ENCODE peak calls at places on chromosomes 5 and 9, in four cellular contexts. G is fibroblast of pulmonary artery, X is AG09309, C is suprapubic skin. K is an unnamed sample.

GRCh38 chr5:56638768-56639238 is 176.5 kb upstream of the MAP3K1 start:
- DNase-seq in G (no peak), X (no peak), C (no peak), K (no peak)

GRCh38 chr5:12934722-12935121 is 1009.8 kb downstream of the DNAH5 start:
- DNase-seq in G (no peak), X (no peak), C (no peak), K (no peak)

GRCh38 chr5:61916621-61917620 is 389.1 kb upstream of the KIF2A start:
- DNase-seq in G (no peak), X (peak), C (no peak), K (no peak)

GRCh38 chr9:117156771-117157535 is 257.9 kb downstream of the ASTN2 start:
- DNase-seq in G (no peak), X (no peak), C (no peak), K (no peak)

GRCh38 chr9:77977210-77977611 is 54.4 kb downstream of the GNAQ start:
- DNase-seq in G (peak), X (peak), C (no peak), K (peak)

GRCh38 chr5:173065155-173065554 is 9.0 kb downstream of the CREBRF start:
- DNase-seq in G (no peak), X (no peak), C (no peak), K (no peak)

GRCh38 chr5:55033568-55033967 is 9.5 kb downstream of the GZMK start:
- DNase-seq in G (no peak), X (no peak), C (no peak), K (no peak)

GRCh38 chr9:1094749-1095148 is 44.6 kb downstream of the DMRT2 start:
- DNase-seq in G (no peak), X (no peak), C (no peak), K (no peak)

GRCh38 chr9:7452378-7452777 is 347.2 kb downstream of the DMAC1 start:
- DNase-seq in G (no peak), X (peak), C (no peak), K (peak)

GRCh38 chr5:65262590-65263189 is 219.0 kb downstream of the ADAMTS6 start:
- DNase-seq in G (peak), X (peak), C (no peak), K (peak)

GRCh38 chr5:169148066-169148740 is 152.7 kb downstream of the SLIT3 start:
- DNase-seq in G (no peak), X (no peak), C (no peak), K (peak)

GRCh38 chr9:86838883-86839497 is 108.3 kb downstream of the GAS1 start:
- DNase-seq in G (no peak), X (no peak), C (no peak), K (no peak)

GRCh38 chr9:131690950-131691573 is 48.8 kb downstream of the RAPGEF1 start:
- DNase-seq in G (no peak), X (no peak), C (no peak), K (no peak)

GRCh38 chr9:31870276-31870675 is 514.2 kb upstream of the ACO1 start:
- DNase-seq in G (no peak), X (no peak), C (no peak), K (no peak)

GRCh38 chr5:35031276-35031675 is 16.5 kb downstream of the AGXT2 start:
- DNase-seq in G (peak), X (peak), C (no peak), K (peak)

GRCh38 chr9:24900179-24900578 is 354.5 kb upstream of the IZUMO3 start:
- DNase-seq in G (no peak), X (no peak), C (no peak), K (no peak)

GRCh38 chr5:32712463-32713395 is 1.6 kb downstream of the NPR3 start:
- DNase-seq in G (no peak), X (no peak), C (no peak), K (peak)

GRCh38 chr5:112649882-112650281 is 87.8 kb upstream of the APC start:
- DNase-seq in G (no peak), X (no peak), C (no peak), K (no peak)

GRCh38 chr5:178437296-178438075 is 152.7 kb downstream of the COL23A1 start:
- DNase-seq in G (no peak), X (no peak), C (no peak), K (no peak)

GRCh38 chr5:14676320-14676719 is 11.8 kb downstream of the OTULIN start:
- DNase-seq in G (peak), X (no peak), C (no peak), K (no peak)

GRCh38 chr9:129406278-129407225 is 214.3 kb downstream of the C9orf50 start:
- DNase-seq in G (no peak), X (no peak), C (no peak), K (no peak)

GRCh38 chr9:126403451-126403850 is 76.8 kb downstream of the MVB12B start:
- DNase-seq in G (no peak), X (no peak), C (no peak), K (peak)

GRCh38 chr9:108622467-108622866 is 233.3 kb downstream of the ACTL7B start:
- DNase-seq in G (peak), X (peak), C (no peak), K (peak)

GRCh38 chr5:39197556-39197955 is 21.8 kb downstream of the FYB1 start:
- DNase-seq in G (no peak), X (no peak), C (no peak), K (no peak)

GRCh38 chr5:27494845-27495244 is 456.5 kb upstream of the CDH9 start:
- DNase-seq in G (no peak), X (no peak), C (no peak), K (no peak)

GRCh38 chr5:134568761-134569725 is 43.6 kb downstream of the JADE2 start:
- DNase-seq in G (peak), X (no peak), C (no peak), K (no peak)

GRCh38 chr5:181087309-181087708 is 43.7 kb downstream of the OR2V1 start:
- DNase-seq in G (no peak), X (no peak), C (no peak), K (no peak)
- TF ChIP-seq CTCF in G (no peak), X (no peak), C (no peak), K (no peak)

GRCh38 chr5:118044169-118044568 is 944.2 kb downstream of the DTWD2 start:
- DNase-seq in G (no peak), X (no peak), C (no peak), K (no peak)

GRCh38 chr5:118043531-118043930 is 944.8 kb downstream of the DTWD2 start:
- DNase-seq in G (peak), X (no peak), C (no peak), K (no peak)

GRCh38 chr5:118040496-118040895 is 947.9 kb downstream of the DTWD2 start:
- DNase-seq in G (no peak), X (no peak), C (no peak), K (no peak)

GRCh38 chr5:118042076-118042475 is 946.3 kb downstream of the DTWD2 start:
- DNase-seq in G (peak), X (no peak), C (no peak), K (peak)
- TF ChIP-seq CTCF in G (peak), X (no peak), C (no peak), K (peak)

GRCh38 chr5:43352916-43353315 is 39.7 kb upstream of the HMGCS1 start:
- DNase-seq in G (no peak), X (no peak), C (no peak), K (no peak)
- TF ChIP-seq CTCF in G (no peak), X (no peak), C (no peak), K (no peak)

GRCh38 chr5:58775699-58776098 is 192.8 kb downstream of the RAB3C start:
- DNase-seq in G (no peak), X (no peak), C (no peak), K (no peak)
- TF ChIP-seq CTCF in G (no peak), X (no peak), C (no peak), K (no peak)

GRCh38 chr5:67315082-67315801 is 118.6 kb upstream of the CD180 start:
- DNase-seq in G (peak), X (no peak), C (no peak), K (no peak)
- TF ChIP-seq CTCF in G (no peak), X (no peak), C (no peak), K (no peak)

DNA sequence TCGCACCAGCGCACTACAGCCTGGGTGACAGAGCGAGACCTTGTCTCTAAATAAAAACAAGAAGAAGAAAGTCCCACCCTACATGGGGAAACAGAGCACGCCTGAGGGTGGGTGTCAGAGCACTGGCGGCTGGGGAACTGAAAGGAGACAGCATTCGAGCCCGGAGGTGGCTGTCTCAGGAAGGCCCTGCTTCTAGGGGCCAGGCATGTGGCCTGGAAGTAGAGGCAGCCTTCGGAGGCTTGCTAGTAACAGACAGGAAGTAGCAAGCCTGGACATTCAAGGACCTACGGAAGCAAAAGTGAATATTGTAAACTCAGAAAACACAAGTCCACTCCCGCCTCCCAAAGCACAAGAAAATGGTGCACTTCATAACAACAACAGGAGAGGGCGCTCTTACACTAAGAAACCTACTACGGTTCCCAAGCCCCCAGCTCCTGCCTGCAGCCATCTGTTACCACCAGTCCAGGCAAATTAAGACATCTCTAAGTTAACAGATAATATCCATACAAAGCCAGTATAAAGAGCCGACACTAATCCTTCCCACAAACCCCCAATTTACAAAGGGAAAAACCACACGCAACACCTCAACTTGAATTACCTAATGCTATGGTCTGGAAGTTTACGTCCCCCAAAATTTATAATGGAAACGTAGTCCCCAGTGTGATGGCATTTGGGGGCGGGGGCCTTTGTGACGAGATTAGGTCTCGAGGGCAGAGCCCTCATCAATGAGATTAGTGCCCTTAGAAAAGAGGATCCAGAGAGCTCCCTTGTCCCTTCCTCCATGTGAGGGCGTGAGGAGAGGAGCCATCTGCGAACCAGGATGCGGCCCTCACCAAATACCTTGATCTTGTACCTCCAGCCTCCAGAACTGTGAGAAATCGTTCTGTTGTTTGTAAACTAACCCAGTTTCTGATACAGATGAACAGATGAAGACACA is 7.7 kb downstream of the RASGEF1C start:
- DNase-seq in G (peak), X (no peak), C (no peak), K (no peak)
- TF ChIP-seq CTCF in G (peak), X (peak), C (no peak), K (no peak)

DNA sequence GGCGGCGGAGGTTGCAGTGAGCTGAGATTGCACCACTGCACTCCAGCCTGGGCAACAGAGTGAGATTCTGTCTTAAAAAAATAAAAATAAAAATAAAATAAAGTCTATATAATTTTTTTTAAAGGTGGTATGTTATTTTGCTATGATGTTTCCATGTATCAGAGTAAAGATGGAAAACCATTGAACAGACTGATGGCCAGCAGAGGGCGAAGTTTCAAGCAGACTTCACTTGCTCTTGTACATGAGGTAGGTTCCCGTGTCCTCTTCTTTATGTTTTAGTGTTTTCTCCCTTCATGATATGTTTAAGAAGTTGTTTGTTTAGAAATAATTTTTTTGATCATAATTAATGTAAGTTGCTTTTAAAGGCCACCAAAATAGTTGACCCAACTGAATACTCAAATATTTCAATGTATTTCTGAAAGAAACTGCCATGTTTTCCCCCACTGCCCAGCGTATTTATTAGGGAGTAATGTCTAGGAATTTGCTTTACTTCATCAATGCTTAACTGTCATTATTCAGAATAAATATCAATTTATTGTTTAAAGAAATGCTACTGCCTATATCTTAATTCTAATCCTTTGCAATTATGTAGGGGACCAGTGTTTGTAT is 146.4 kb downstream of the HACD4 start:
- DNase-seq in G (peak), X (no peak), C (peak), K (peak)
- TF ChIP-seq CTCF in G (peak), X (peak), C (no peak), K (peak)

GRCh38 chr9:91421022-91421765 is 2.4 kb downstream of the NFIL3 start:
- DNase-seq in G (peak), X (no peak), C (no peak), K (no peak)
- TF ChIP-seq CTCF in G (peak), X (peak), C (no peak), K (peak)

DNA sequence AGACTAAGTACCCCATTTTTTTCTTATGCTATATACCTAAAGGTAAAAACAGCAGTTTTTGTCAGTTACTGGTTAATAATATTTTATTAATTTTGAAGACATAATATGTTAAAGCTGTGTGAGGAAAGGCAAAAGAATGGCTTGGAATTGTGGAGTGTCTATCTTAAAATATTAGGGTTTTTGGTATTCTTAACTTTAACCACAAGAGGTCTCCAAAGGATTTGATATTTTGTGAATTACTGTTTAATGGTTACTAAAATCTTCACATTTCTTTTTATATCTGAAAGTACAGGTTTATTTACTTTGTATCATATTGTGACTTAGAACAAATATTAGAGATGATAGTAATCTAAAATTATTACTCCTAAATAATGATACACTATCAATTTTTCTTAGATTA is 32.0 kb upstream of the DHFR start:
- DNase-seq in G (peak), X (no peak), C (no peak), K (peak)
- TF ChIP-seq CTCF in G (peak), X (peak), C (no peak), K (peak)